ENCODE peak calls at places on chromosome 17, in five cellular contexts. One of them, this sample, is unnamed. For H3K27me3 and H3K36me3, the result is how much of the 10 kb centered on the place peaks cover.

GRCh38 chr17:66192378-66192687 is 400 bp upstream of the CEP112 start:
- DNase-seq in effector memory CD4-positive, alpha-beta T cell: no peak
- DNase-seq in stomach: no peak
- DNase-seq in upper lobe of right lung: no peak
- DNase-seq in gastrocnemius medialis: no peak
- DNase-seq in this sample: no peak

GRCh38 chr17:76404256-76404655 is 19.8 kb downstream of the SPHK1 start:
- DNase-seq in upper lobe of right lung: no peak
- DNase-seq in effector memory CD4-positive, alpha-beta T cell: no peak
- DNase-seq in stomach: no peak
- DNase-seq in gastrocnemius medialis: no peak
- DNase-seq in this sample: no peak

GRCh38 chr17:14330492-14330920 is 29.6 kb downstream of the HS3ST3B1 start:
- DNase-seq in stomach: no peak
- DNase-seq in upper lobe of right lung: no peak
- DNase-seq in gastrocnemius medialis: no peak
- DNase-seq in effector memory CD4-positive, alpha-beta T cell: no peak
- DNase-seq in this sample: no peak

GRCh38 chr17:57671546-57672204 is 73.4 kb downstream of the CCDC182 start:
- DNase-seq in upper lobe of right lung: peak
- DNase-seq in effector memory CD4-positive, alpha-beta T cell: peak
- DNase-seq in stomach: peak
- DNase-seq in gastrocnemius medialis: peak
- DNase-seq in this sample: peak

GRCh38 chr17:62981933-62982332 is 15.9 kb downstream of the TANC2 start:
- DNase-seq in stomach: no peak
- DNase-seq in effector memory CD4-positive, alpha-beta T cell: no peak
- DNase-seq in gastrocnemius medialis: no peak
- DNase-seq in upper lobe of right lung: no peak
- DNase-seq in this sample: no peak

GRCh38 chr17:10172241-10172741 is 26.1 kb downstream of the GAS7 start:
- DNase-seq in stomach: no peak
- DNase-seq in upper lobe of right lung: no peak
- DNase-seq in effector memory CD4-positive, alpha-beta T cell: no peak
- DNase-seq in gastrocnemius medialis: no peak
- DNase-seq in this sample: no peak

GRCh38 chr17:82267575-82268379 is 5.7 kb downstream of the CSNK1D start:
- DNase-seq in stomach: peak
- DNase-seq in effector memory CD4-positive, alpha-beta T cell: no peak
- DNase-seq in gastrocnemius medialis: peak
- DNase-seq in upper lobe of right lung: peak
- DNase-seq in this sample: peak

GRCh38 chr17:63800783-63801182 is 26.4 kb upstream of the PSMC5 start:
- DNase-seq in upper lobe of right lung: no peak
- DNase-seq in gastrocnemius medialis: no peak
- DNase-seq in effector memory CD4-positive, alpha-beta T cell: no peak
- DNase-seq in stomach: no peak
- DNase-seq in this sample: no peak

GRCh38 chr17:75271955-75272847 is 1.2 kb upstream of the MIF4GD start:
- DNase-seq in upper lobe of right lung: no peak
- DNase-seq in stomach: no peak
- DNase-seq in gastrocnemius medialis: no peak
- DNase-seq in effector memory CD4-positive, alpha-beta T cell: no peak
- DNase-seq in this sample: no peak

GRCh38 chr17:18916816-18917496 is 35.0 kb upstream of the SLC5A10 start:
- DNase-seq in gastrocnemius medialis: no peak
- DNase-seq in effector memory CD4-positive, alpha-beta T cell: no peak
- DNase-seq in upper lobe of right lung: no peak
- DNase-seq in stomach: no peak
- DNase-seq in this sample: no peak

DNA sequence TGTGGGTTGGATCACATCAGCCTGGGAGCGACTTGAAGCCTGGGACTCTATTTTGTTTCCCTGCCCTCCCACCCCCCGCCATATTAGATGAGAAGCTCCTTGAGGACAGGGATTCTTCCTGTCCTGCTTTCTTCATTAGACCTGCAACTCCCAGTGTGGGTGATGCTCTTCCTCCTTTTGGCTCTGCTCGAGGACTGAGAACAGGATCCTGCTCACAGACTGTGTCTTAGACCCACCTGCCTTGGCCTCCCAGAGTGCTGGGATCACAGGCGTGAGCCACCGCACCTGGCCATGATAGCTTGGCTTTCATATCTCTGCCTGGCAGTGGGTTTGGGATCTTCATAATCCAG is 21.5 kb upstream of the TNS4 start:
- DNase-seq in stomach: no peak
- DNase-seq in upper lobe of right lung: peak
- DNase-seq in effector memory CD4-positive, alpha-beta T cell: no peak
- DNase-seq in gastrocnemius medialis: no peak
- DNase-seq in this sample: no peak
- H3K27ac ChIP-seq in stomach: peak
- H3K27ac ChIP-seq in upper lobe of right lung: no peak
- H3K27ac ChIP-seq in effector memory CD4-positive, alpha-beta T cell: no peak
- H3K27ac ChIP-seq in gastrocnemius medialis: no peak
- H3K27ac ChIP-seq in this sample: no peak

GRCh38 chr17:17725853-17726720 is 44.8 kb downstream of the RAI1 start:
- DNase-seq in stomach: no peak
- DNase-seq in upper lobe of right lung: no peak
- DNase-seq in effector memory CD4-positive, alpha-beta T cell: no peak
- DNase-seq in gastrocnemius medialis: no peak
- DNase-seq in this sample: no peak
- H3K27me3 ChIP-seq in stomach: under half
- H3K27me3 ChIP-seq in upper lobe of right lung: under half
- H3K27me3 ChIP-seq in effector memory CD4-positive, alpha-beta T cell: under half
- H3K27me3 ChIP-seq in gastrocnemius medialis: under half
- H3K27me3 ChIP-seq in this sample: under half

DNA sequence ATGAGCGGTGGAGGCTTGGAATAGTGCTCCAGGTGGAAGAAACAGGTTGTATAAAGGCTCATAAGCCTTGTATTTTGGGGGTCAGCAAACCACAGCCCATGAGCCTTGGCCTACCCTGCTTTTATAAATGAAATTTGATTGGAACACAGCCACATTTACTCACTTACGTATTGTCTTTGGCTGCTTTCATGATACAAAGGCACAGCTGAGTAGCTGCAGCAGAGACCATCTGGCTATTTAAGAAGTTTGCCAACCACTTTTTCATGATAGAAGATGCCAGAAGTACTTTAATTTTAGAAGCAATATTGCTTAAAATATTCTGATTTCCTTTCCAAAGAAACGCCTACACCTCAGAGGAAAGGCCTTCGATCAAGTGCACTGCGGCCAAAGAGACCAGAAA is 73.8 kb downstream of the C17orf58 start:
- DNase-seq in gastrocnemius medialis: no peak
- DNase-seq in stomach: no peak
- DNase-seq in effector memory CD4-positive, alpha-beta T cell: no peak
- DNase-seq in upper lobe of right lung: no peak
- DNase-seq in this sample: no peak
- H3K36me3 ChIP-seq in gastrocnemius medialis: half or more
- H3K36me3 ChIP-seq in stomach: half or more
- H3K36me3 ChIP-seq in effector memory CD4-positive, alpha-beta T cell: half or more
- H3K36me3 ChIP-seq in upper lobe of right lung: half or more
- H3K36me3 ChIP-seq in this sample: under half

GRCh38 chr17:4220655-4221054 is 43.1 kb downstream of the ANKFY1 start:
- DNase-seq in gastrocnemius medialis: peak
- DNase-seq in effector memory CD4-positive, alpha-beta T cell: no peak
- DNase-seq in stomach: no peak
- DNase-seq in upper lobe of right lung: no peak
- DNase-seq in this sample: no peak

GRCh38 chr17:4221163-4221562 is 42.6 kb downstream of the ANKFY1 start:
- DNase-seq in gastrocnemius medialis: no peak
- DNase-seq in stomach: no peak
- DNase-seq in upper lobe of right lung: no peak
- DNase-seq in effector memory CD4-positive, alpha-beta T cell: no peak
- DNase-seq in this sample: no peak

GRCh38 chr17:4219241-4219640 is 44.5 kb downstream of the ANKFY1 start:
- DNase-seq in effector memory CD4-positive, alpha-beta T cell: no peak
- DNase-seq in gastrocnemius medialis: no peak
- DNase-seq in stomach: no peak
- DNase-seq in upper lobe of right lung: no peak
- DNase-seq in this sample: no peak

GRCh38 chr17:4214142-4214541 is 49.6 kb downstream of the ANKFY1 start:
- DNase-seq in effector memory CD4-positive, alpha-beta T cell: no peak
- DNase-seq in stomach: no peak
- DNase-seq in upper lobe of right lung: no peak
- DNase-seq in gastrocnemius medialis: no peak
- DNase-seq in this sample: no peak

DNA sequence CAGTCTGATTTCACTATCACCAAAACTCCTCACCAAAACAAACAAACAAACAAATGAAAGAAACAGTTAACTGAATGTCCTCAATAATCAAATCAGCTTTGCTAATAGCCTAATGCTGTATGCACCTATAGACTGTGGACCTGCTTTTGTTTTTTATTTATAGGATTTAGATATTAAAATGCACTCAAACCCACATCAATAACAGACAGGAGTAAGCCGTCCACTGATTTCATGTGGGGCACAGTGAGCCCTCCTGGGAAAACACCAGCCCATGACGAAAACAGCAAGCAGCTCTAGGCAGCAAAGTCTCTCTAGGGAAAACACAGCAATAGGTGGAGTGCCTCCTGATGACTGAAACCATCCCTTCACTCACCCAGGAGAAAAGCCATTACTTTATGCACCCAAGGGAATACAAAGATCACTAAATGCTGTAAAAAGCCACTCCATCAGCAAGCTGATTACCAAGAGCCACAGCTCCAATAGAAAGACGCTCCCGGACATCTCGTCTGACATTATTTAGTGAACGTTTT is 47.8 kb downstream of the ANKFY1 start:
- DNase-seq in gastrocnemius medialis: no peak
- DNase-seq in stomach: no peak
- DNase-seq in effector memory CD4-positive, alpha-beta T cell: no peak
- DNase-seq in upper lobe of right lung: no peak
- DNase-seq in this sample: no peak
- H3K27ac ChIP-seq in gastrocnemius medialis: peak
- H3K27ac ChIP-seq in stomach: no peak
- H3K27ac ChIP-seq in effector memory CD4-positive, alpha-beta T cell: no peak
- H3K27ac ChIP-seq in upper lobe of right lung: no peak
- H3K27ac ChIP-seq in this sample: no peak

DNA sequence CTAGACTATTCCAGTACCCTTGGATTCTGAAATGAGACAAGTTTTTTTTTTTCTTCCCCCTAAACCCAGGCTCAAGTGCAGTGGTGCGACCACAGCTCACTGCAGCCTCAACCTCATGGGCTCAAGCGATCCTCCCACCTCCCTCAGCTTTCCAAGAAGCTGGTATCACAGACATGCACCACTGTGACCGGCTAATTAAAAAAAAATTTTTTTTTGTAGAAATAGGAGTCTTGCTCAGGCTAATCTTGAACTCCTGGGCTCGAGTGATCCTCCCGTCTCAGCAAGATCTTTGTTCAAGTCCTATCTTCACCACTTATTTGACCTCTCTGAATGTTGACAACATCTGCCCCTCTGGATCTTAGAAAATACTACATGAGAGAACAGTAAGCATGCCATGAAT is 26.6 kb upstream of the CORO6 start:
- DNase-seq in upper lobe of right lung: no peak
- DNase-seq in stomach: no peak
- DNase-seq in effector memory CD4-positive, alpha-beta T cell: no peak
- DNase-seq in gastrocnemius medialis: no peak
- DNase-seq in this sample: no peak
- H3K27me3 ChIP-seq in upper lobe of right lung: under half
- H3K27me3 ChIP-seq in stomach: under half
- H3K27me3 ChIP-seq in effector memory CD4-positive, alpha-beta T cell: under half
- H3K27me3 ChIP-seq in gastrocnemius medialis: under half
- H3K27me3 ChIP-seq in this sample: under half

GRCh38 chr17:80950466-80951120 is 41.0 kb upstream of the CHMP6 start:
- DNase-seq in gastrocnemius medialis: no peak
- DNase-seq in stomach: no peak
- DNase-seq in effector memory CD4-positive, alpha-beta T cell: no peak
- DNase-seq in upper lobe of right lung: peak
- DNase-seq in this sample: peak
- H3K36me3 ChIP-seq in gastrocnemius medialis: half or more
- H3K36me3 ChIP-seq in stomach: under half
- H3K36me3 ChIP-seq in effector memory CD4-positive, alpha-beta T cell: under half
- H3K36me3 ChIP-seq in upper lobe of right lung: under half
- H3K36me3 ChIP-seq in this sample: under half

GRCh38 chr17:2336215-2337151 is at the start of gene TSR1:
- DNase-seq in gastrocnemius medialis: peak
- DNase-seq in upper lobe of right lung: peak
- DNase-seq in stomach: peak
- DNase-seq in effector memory CD4-positive, alpha-beta T cell: peak
- DNase-seq in this sample: peak
- H3K27ac ChIP-seq in gastrocnemius medialis: peak
- H3K27ac ChIP-seq in upper lobe of right lung: peak
- H3K27ac ChIP-seq in stomach: peak
- H3K27ac ChIP-seq in effector memory CD4-positive, alpha-beta T cell: peak
- H3K27ac ChIP-seq in this sample: peak

GRCh38 chr17:72765357-72766153 is 326.9 kb downstream of the SLC39A11 start:
- DNase-seq in effector memory CD4-positive, alpha-beta T cell: no peak
- DNase-seq in gastrocnemius medialis: no peak
- DNase-seq in stomach: no peak
- DNase-seq in upper lobe of right lung: no peak
- DNase-seq in this sample: no peak
- H3K27me3 ChIP-seq in effector memory CD4-positive, alpha-beta T cell: under half
- H3K27me3 ChIP-seq in gastrocnemius medialis: under half
- H3K27me3 ChIP-seq in stomach: under half
- H3K27me3 ChIP-seq in upper lobe of right lung: under half
- H3K27me3 ChIP-seq in this sample: under half

DNA sequence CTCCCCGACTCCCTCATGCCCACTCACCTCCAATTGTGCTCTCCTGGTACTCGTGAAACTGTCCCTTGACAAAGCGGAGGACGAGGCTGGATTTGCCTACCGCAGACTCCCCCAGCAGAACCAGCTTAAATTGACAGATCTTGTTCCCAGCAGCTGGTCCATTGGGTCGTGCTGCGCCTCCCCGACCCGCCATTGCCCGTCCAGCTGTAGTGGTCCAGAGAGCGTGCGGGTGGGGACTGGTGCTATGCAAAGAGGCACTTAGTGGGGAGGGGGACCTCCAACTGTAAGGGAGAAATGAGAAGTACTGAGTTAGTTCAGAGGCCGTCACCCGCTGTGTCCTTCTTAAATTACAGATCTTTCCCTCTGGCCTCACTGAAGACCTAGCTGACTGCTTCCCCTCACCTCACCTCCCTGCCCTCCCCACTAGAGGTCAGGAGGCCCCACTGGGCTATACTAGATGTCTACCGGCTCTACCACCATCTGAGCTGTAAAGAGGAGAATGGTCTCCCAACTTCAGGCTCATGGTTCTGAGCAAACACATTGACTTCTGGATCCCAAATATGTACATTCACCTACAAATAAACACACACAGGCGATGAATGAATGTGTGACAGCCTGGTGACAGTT is 7.8 kb downstream of the HSPB9 start:
- DNase-seq in gastrocnemius medialis: no peak
- DNase-seq in stomach: no peak
- DNase-seq in upper lobe of right lung: no peak
- DNase-seq in effector memory CD4-positive, alpha-beta T cell: no peak
- DNase-seq in this sample: no peak
- H3K36me3 ChIP-seq in gastrocnemius medialis: under half
- H3K36me3 ChIP-seq in stomach: under half
- H3K36me3 ChIP-seq in upper lobe of right lung: half or more
- H3K36me3 ChIP-seq in effector memory CD4-positive, alpha-beta T cell: half or more
- H3K36me3 ChIP-seq in this sample: half or more

This sample was measured in ascending aorta.